ENCODE peak calls at places on chromosome 15, in ten cellular contexts. P is stomach, I is psoas muscle, H is natural killer cell, J is PC-3, W is foreskin fibroblast, D is HCT116, Z is NB4, X is colonic mucosa, R is dorsolateral prefrontal cortex. Y is an unnamed sample.

GRCh38 chr15:58666957-58667356 is 82.5 kb downstream of the ADAM10 start:
- DNase-seq in X (no peak), I (no peak), H (no peak), R (no peak), P (no peak), W (peak), D (no peak), J (peak), Z (no peak), Y (no peak)

GRCh38 chr15:96336045-96336642 is 5.6 kb downstream of the NR2F2 start:
- DNase-seq in J (peak), H (no peak), R (no peak), Z (no peak), P (no peak), W (peak), I (no peak), X (peak), D (no peak), Y (no peak)

GRCh38 chr15:62067448-62068044 is 769 bp downstream of the C2CD4A start:
- DNase-seq in R (no peak), P (peak), D (no peak), Z (no peak), X (peak), J (peak), H (peak), W (peak), I (peak), Y (no peak)

GRCh38 chr15:40693904-40694705 is 869 bp upstream of the RAD51 start:
- DNase-seq in W (no peak), R (no peak), I (no peak), D (no peak), X (no peak), H (no peak), Z (peak), J (peak), P (no peak), Y (no peak)

GRCh38 chr15:51144021-51144532 is 49.4 kb upstream of the TNFAIP8L3 start:
- DNase-seq in X (no peak), P (no peak), I (no peak), W (peak), H (no peak), J (peak), R (no peak), Z (peak), D (peak), Y (no peak)

GRCh38 chr15:77974416-77975331 is 102.8 kb downstream of the TBC1D2B start:
- DNase-seq in X (peak), J (no peak), W (no peak), D (no peak), P (no peak), I (no peak), H (no peak), R (no peak), Z (no peak), Y (no peak)

GRCh38 chr15:86756688-86757087 is 677.0 kb downstream of the AGBL1 start:
- DNase-seq in R (no peak), H (no peak), J (no peak), X (no peak), I (no peak), P (no peak), W (no peak), Z (no peak), D (no peak), Y (no peak)

GRCh38 chr15:39404767-39405173 is 176.1 kb upstream of the THBS1 start:
- DNase-seq in I (no peak), W (peak), X (no peak), R (no peak), H (no peak), Z (peak), J (peak), D (no peak), P (no peak), Y (no peak)

GRCh38 chr15:60128710-60129109 is 124.6 kb downstream of the FOXB1 start:
- DNase-seq in X (no peak), P (no peak), I (no peak), R (no peak), J (no peak), H (no peak), Z (no peak), W (no peak), D (no peak), Y (no peak)

GRCh38 chr15:61069369-61070075 is 159.6 kb downstream of the RORA start:
- DNase-seq in D (no peak), I (no peak), X (no peak), W (peak), H (no peak), R (no peak), P (no peak), Z (no peak), J (no peak), Y (no peak)

GRCh38 chr15:96477227-96477626 is 146.7 kb downstream of the NR2F2 start:
- DNase-seq in R (no peak), W (no peak), Z (no peak), D (no peak), H (no peak), P (no peak), X (no peak), J (no peak), I (no peak), Y (no peak)

GRCh38 chr15:99440551-99441426 is 125.0 kb upstream of the MEF2A start:
- DNase-seq in I (no peak), D (no peak), X (no peak), Z (no peak), R (peak), W (no peak), H (peak), P (peak), J (no peak), Y (no peak)

GRCh38 chr15:81888748-81889479 is 156.9 kb downstream of the MEX3B start:
- DNase-seq in Z (no peak), R (no peak), J (no peak), P (no peak), D (no peak), I (no peak), H (no peak), X (no peak), W (peak), Y (no peak)

GRCh38 chr15:94346272-94346671 is 114.9 kb downstream of the MCTP2 start:
- DNase-seq in J (peak), P (no peak), X (no peak), D (no peak), I (no peak), W (peak), R (no peak), H (no peak), Z (no peak), Y (no peak)

GRCh38 chr15:43316007-43316968 is 14.1 kb downstream of the LCMT2 start:
- DNase-seq in D (no peak), R (no peak), Z (no peak), J (no peak), I (no peak), W (no peak), H (no peak), P (no peak), X (no peak), Y (no peak)

GRCh38 chr15:23648920-23649515 is 1.4 kb upstream of the MAGEL2 start:
- DNase-seq in X (peak), P (peak), R (peak), J (peak), I (no peak), D (no peak), W (peak), Z (peak), H (no peak), Y (peak)

GRCh38 chr15:69193948-69194827 is 33.8 kb downstream of the GLCE start:
- DNase-seq in W (peak), X (no peak), R (no peak), I (no peak), P (no peak), H (no peak), D (no peak), J (no peak), Z (no peak), Y (no peak)

GRCh38 chr15:39887832-39888231 is 32.2 kb downstream of the GPR176 start:
- DNase-seq in X (peak), H (no peak), D (peak), J (peak), W (peak), P (peak), I (no peak), Z (peak), R (no peak), Y (no peak)

GRCh38 chr15:101092186-101092866 is 159.5 kb downstream of the CHSY1 start:
- DNase-seq in D (no peak), J (no peak), I (no peak), W (peak), H (no peak), P (no peak), R (no peak), Z (no peak), X (no peak), Y (no peak)

GRCh38 chr15:76114561-76114960 is 54.8 kb downstream of the TMEM266 start:
- DNase-seq in H (no peak), Z (no peak), X (no peak), I (no peak), D (no peak), R (no peak), P (no peak), J (no peak), W (no peak), Y (no peak)

GRCh38 chr15:68517285-68517711 is 61.5 kb upstream of the CORO2B start:
- DNase-seq in H (no peak), I (no peak), X (no peak), P (no peak), W (no peak), R (no peak), D (no peak), Z (no peak), J (no peak), Y (peak)

GRCh38 chr15:86044981-86045380 is 34.7 kb upstream of the AGBL1 start:
- DNase-seq in P (no peak), H (no peak), J (no peak), W (no peak), X (no peak), I (no peak), Z (peak), R (no peak), D (no peak), Y (no peak)

GRCh38 chr15:32670624-32671022 is 29.1 kb downstream of the SCG5 start:
- DNase-seq in W (peak), P (no peak), Z (no peak), I (no peak), J (no peak), H (no peak), R (no peak), X (no peak), D (no peak), Y (no peak)

GRCh38 chr15:101225658-101226057 is 26.2 kb downstream of the CHSY1 start:
- DNase-seq in Z (no peak), X (no peak), R (no peak), I (no peak), P (no peak), H (no peak), W (no peak), J (no peak), D (no peak), Y (no peak)

GRCh38 chr15:40633178-40633577 is 39.1 kb downstream of the KNL1 start:
- DNase-seq in Z (no peak), W (peak), J (peak), H (no peak), X (no peak), D (no peak), R (no peak), P (no peak), I (no peak), Y (no peak)

GRCh38 chr15:71760852-71761251 is 49.5 kb upstream of the NR2E3 start:
- DNase-seq in X (no peak), Z (no peak), J (no peak), R (no peak), H (no peak), P (no peak), W (no peak), I (no peak), D (no peak), Y (no peak)
- TF ChIP-seq CTCF in X (no peak), Z (no peak), J (no peak), R (no peak), H (no peak), P (no peak), W (no peak), I (no peak), D (no peak), Y (no peak)

GRCh38 chr15:88913017-88913849 is at the start of gene MFGE8:
- DNase-seq in J (peak), Z (peak), H (peak), I (peak), W (peak), X (peak), R (peak), P (peak), D (no peak), Y (peak)
- TF ChIP-seq CTCF in J (no peak), Z (no peak), H (no peak), I (no peak), W (no peak), X (no peak), R (peak), P (no peak), D (peak), Y (no peak)

GRCh38 chr15:90214553-90215205 is 13.5 kb downstream of the SEMA4B start:
- DNase-seq in P (no peak), Z (peak), I (no peak), W (no peak), H (no peak), X (no peak), R (no peak), J (peak), D (no peak), Y (no peak)
- TF ChIP-seq CTCF in P (no peak), Z (no peak), I (no peak), W (peak), H (no peak), X (no peak), R (no peak), J (peak), D (peak), Y (peak)

DNA sequence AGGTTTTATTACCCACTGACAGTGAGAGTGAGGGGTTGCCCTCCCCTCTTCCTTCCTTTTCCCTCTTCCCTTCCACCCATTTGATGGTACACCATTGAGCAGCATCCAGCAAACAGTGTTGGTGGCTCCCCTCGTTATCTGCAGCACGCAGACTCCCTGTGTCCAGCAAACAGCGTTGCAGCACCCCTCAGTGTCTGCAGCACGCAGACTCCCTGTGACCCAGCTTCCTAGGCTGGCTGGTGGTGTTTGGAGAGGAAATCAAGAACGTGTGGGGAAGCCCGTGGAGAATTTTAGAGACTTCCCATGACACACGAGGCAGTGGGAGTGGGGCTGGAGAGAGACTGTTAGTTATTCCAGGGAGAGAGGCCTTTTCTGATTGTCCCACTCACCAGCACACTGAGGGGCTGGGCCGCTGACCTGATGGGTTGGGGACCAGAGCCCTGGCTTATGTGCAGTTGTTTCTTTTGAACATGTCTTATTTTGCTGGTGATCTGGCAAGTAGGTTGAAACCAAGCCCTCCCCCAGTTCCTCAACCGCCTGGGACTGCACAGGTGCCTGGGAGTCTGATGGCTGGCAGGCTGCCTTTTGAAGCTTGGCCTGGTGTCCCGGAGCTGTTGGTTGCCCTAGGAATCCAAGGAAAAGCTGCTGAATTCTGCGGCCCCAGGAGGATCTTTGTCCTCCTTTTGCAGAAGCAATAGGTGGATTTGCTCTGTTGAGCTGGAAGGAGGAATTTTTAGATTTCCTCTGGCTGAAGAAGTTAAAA is 18.9 kb downstream of the APBA2 start:
- DNase-seq in R (no peak), D (no peak), I (no peak), H (no peak), J (no peak), P (peak), W (no peak), Z (no peak), X (no peak), Y (no peak)
- TF ChIP-seq CTCF in R (no peak), D (no peak), I (no peak), H (no peak), J (no peak), P (no peak), W (no peak), Z (no peak), X (no peak), Y (no peak)

GRCh38 chr15:41930221-41930866 is 36.5 kb upstream of the SPTBN5 start:
- DNase-seq in J (peak), W (peak), D (peak), P (no peak), R (no peak), Z (peak), H (no peak), X (peak), I (peak), Y (no peak)
- TF ChIP-seq CTCF in J (no peak), W (peak), D (no peak), P (no peak), R (no peak), Z (no peak), H (no peak), X (no peak), I (no peak), Y (no peak)

GRCh38 chr15:74798388-74799254 is 14.0 kb upstream of the LMAN1L start:
- DNase-seq in R (no peak), X (peak), J (no peak), I (peak), Z (no peak), H (no peak), W (no peak), D (no peak), P (peak), Y (no peak)
- TF ChIP-seq CTCF in R (no peak), X (no peak), J (no peak), I (peak), Z (no peak), H (no peak), W (no peak), D (no peak), P (peak), Y (no peak)

DNA sequence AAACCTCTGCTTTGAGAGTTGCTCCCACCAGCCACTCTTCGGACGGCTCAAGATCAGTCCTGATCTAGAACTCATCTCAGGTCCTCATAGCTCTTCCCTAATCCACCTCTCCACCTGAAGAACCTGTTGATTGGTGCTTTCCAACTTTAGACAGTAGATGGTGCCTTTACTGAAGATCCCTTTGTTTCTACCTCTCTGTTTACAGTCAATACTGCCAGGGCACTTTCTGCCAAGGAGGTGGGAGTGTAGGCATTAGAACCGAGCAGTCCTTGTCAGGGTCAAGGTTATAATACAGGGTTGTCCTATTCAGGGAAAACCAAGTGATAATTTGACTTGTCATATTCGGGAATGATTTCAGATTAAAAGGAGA is 1.2 kb downstream of the CGNL1 start:
- DNase-seq in R (no peak), I (no peak), X (no peak), Z (no peak), P (no peak), D (peak), H (no peak), J (peak), W (no peak), Y (no peak)
- TF ChIP-seq CTCF in R (no peak), I (no peak), X (no peak), Z (no peak), P (no peak), D (no peak), H (no peak), J (peak), W (no peak), Y (no peak)